ENCODE peak calls at places on chromosomes 4 and X, in nine cellular contexts. U, X, C, T, W, A, O, B and F are unnamed samples.
A peak's percentile ranks its signal among the peaks of the same experiment; 100 is the strongest.

GRCh38 chr4:139509727-139510410 is 46.1 kb downstream of the SETD7 start:
- DNase-seq in U (no peak), X (no peak), C (no peak), T (no peak), W (no peak), A (no peak), O (peak; percentile 29), B (no peak), F (no peak)

GRCh38 chrX:97167333-97167732 is 283.6 kb downstream of the RPA4 start:
- DNase-seq in U (no peak), X (no peak), C (no peak), T (no peak), W (no peak), A (no peak), O (no peak), B (no peak), F (no peak)

GRCh38 chr4:1748465-1748995 is 27.2 kb downstream of the TACC3 start:
- DNase-seq in U (peak; percentile 82), X (no peak), C (peak; percentile 9), T (peak; percentile 54), W (no peak), A (peak; percentile 95), O (peak; percentile 71), B (no peak), F (peak; percentile 83)

GRCh38 chr4:38040619-38041018 is 80.4 kb downstream of the PTTG2 start:
- DNase-seq in U (no peak), X (no peak), C (no peak), T (no peak), W (no peak), A (no peak), O (no peak), B (no peak), F (no peak)

GRCh38 chr4:89101256-89102161 is 9.8 kb upstream of the TIGD2 start:
- DNase-seq in U (no peak), X (peak; percentile 86), C (no peak), T (no peak), W (no peak), A (no peak), O (no peak), B (no peak), F (peak; percentile 25)

GRCh38 chrX:122565952-122566351 is 618.1 kb upstream of the GRIA3 start:
- DNase-seq in U (no peak), X (no peak), C (no peak), T (peak; percentile 98), W (peak; percentile 24), A (no peak), O (peak; percentile 9), B (peak; percentile 93), F (peak; percentile 2)

GRCh38 chr4:124053872-124054538 is 657.4 kb downstream of the SPRY1 start:
- DNase-seq in U (no peak), X (no peak), C (no peak), T (no peak), W (no peak), A (no peak), O (no peak), B (no peak), F (no peak)

GRCh38 chr4:73713650-73714049 is 26.7 kb upstream of the CXCL8 start:
- DNase-seq in U (no peak), X (no peak), C (no peak), T (no peak), W (no peak), A (no peak), O (no peak), B (no peak), F (no peak)

GRCh38 chrX:48472851-48473717 is 2.9 kb upstream of the FTSJ1 start:
- DNase-seq in U (no peak), X (no peak), C (no peak), T (no peak), W (no peak), A (no peak), O (no peak), B (no peak), F (no peak)

GRCh38 chrX:129738466-129739308 is at the start of gene XPNPEP2:
- DNase-seq in U (no peak), X (no peak), C (no peak), T (peak; percentile 72), W (no peak), A (peak; percentile 55), O (no peak), B (no peak), F (no peak)

GRCh38 chr4:3299122-3299521 is 6.3 kb downstream of the RGS12 start:
- DNase-seq in U (no peak), X (no peak), C (no peak), T (no peak), W (no peak), A (no peak), O (no peak), B (no peak), F (no peak)

GRCh38 chr4:48247142-48247877 is 22.3 kb downstream of the TEC start:
- DNase-seq in U (no peak), X (peak; percentile 51), C (no peak), T (peak; percentile 68), W (no peak), A (no peak), O (no peak), B (no peak), F (no peak)

GRCh38 chrX:53320543-53321215 is 39.3 kb upstream of the IQSEC2 start:
- DNase-seq in U (peak; percentile 10), X (no peak), C (no peak), T (no peak), W (no peak), A (no peak), O (no peak), B (no peak), F (no peak)

GRCh38 chrX:22634081-22634480 is 361.4 kb downstream of the CBLL2 start:
- DNase-seq in U (no peak), X (no peak), C (no peak), T (peak; percentile 78), W (peak; percentile 16), A (no peak), O (no peak), B (no peak), F (peak; percentile 32)

GRCh38 chr4:18917689-18918088 is 896.1 kb upstream of the LCORL start:
- DNase-seq in U (no peak), X (no peak), C (no peak), T (peak; percentile 6), W (no peak), A (no peak), O (no peak), B (no peak), F (no peak)

GRCh38 chr4:17332483-17332882 is 179.4 kb downstream of the QDPR start:
- DNase-seq in U (no peak), X (no peak), C (no peak), T (no peak), W (no peak), A (no peak), O (no peak), B (no peak), F (no peak)

GRCh38 chr4:762211-763190 is 56.9 kb downstream of the PCGF3 start:
- DNase-seq in U (no peak), X (no peak), C (no peak), T (peak; percentile 27), W (no peak), A (no peak), O (peak; percentile 20), B (no peak), F (no peak)

GRCh38 chr4:48227662-48228061 is 42.0 kb downstream of the TEC start:
- DNase-seq in U (no peak), X (no peak), C (no peak), T (no peak), W (no peak), A (no peak), O (no peak), B (no peak), F (no peak)

GRCh38 chr4:112552668-112553067 is 36.7 kb upstream of the NEUROG2 start:
- DNase-seq in U (no peak), X (no peak), C (no peak), T (peak; percentile 77), W (peak; percentile 33), A (no peak), O (peak; percentile 32), B (peak; percentile 12), F (peak; percentile 47)

GRCh38 chrX:9980927-9981326 is 13.8 kb downstream of the CLDN34 start:
- DNase-seq in U (no peak), X (no peak), C (no peak), T (no peak), W (no peak), A (no peak), O (no peak), B (no peak), F (no peak)

GRCh38 chr4:117793786-117794369 is 240.4 kb upstream of the NDST3 start:
- DNase-seq in U (no peak), X (no peak), C (no peak), T (no peak), W (no peak), A (no peak), O (no peak), B (no peak), F (no peak)

GRCh38 chr4:111011458-111011857 is 388.6 kb upstream of the PITX2 start:
- DNase-seq in U (no peak), X (no peak), C (no peak), T (no peak), W (no peak), A (no peak), O (no peak), B (no peak), F (no peak)

GRCh38 chrX:69020316-69020715 is 144.9 kb downstream of the PJA1 start:
- DNase-seq in U (no peak), X (no peak), C (no peak), T (no peak), W (no peak), A (no peak), O (no peak), B (no peak), F (no peak)

GRCh38 chr4:172009461-172009860 is 196.3 kb downstream of the GALNTL6 start:
- DNase-seq in U (no peak), X (no peak), C (no peak), T (no peak), W (no peak), A (no peak), O (no peak), B (no peak), F (no peak)

GRCh38 chrX:1262369-1262768 is 6.2 kb upstream of the CSF2RA start:
- DNase-seq in U (no peak), X (no peak), C (no peak), T (no peak), W (no peak), A (no peak), O (no peak), B (no peak), F (no peak)

GRCh38 chrX:39757971-39758370 is 339.8 kb downstream of the BCOR start:
- DNase-seq in U (no peak), X (no peak), C (no peak), T (peak; percentile 55), W (no peak), A (no peak), O (no peak), B (no peak), F (peak; percentile 15)

GRCh38 chr4:11635336-11635735 is 206.6 kb upstream of the HS3ST1 start:
- DNase-seq in U (no peak), X (no peak), C (no peak), T (peak; percentile 31), W (peak; percentile 61), A (no peak), O (peak; percentile 52), B (no peak), F (peak; percentile 9)

GRCh38 chr4:37567781-37568180 is 118.4 kb downstream of the RELL1 start:
- DNase-seq in U (no peak), X (no peak), C (no peak), T (peak; percentile 7), W (no peak), A (no peak), O (no peak), B (no peak), F (no peak)

GRCh38 chrX:6026484-6026883 is 202.2 kb downstream of the NLGN4X start:
- DNase-seq in U (no peak), X (no peak), C (no peak), T (no peak), W (no peak), A (no peak), O (no peak), B (no peak), F (no peak)

GRCh38 chrX:67781132-67781531 is 237.3 kb downstream of the AR start:
- DNase-seq in U (no peak), X (no peak), C (no peak), T (peak; percentile 63), W (no peak), A (no peak), O (peak; percentile 2), B (no peak), F (no peak)

GRCh38 chrX:96774116-96774515 is 89.5 kb downstream of the DIAPH2 start:
- DNase-seq in U (no peak), X (no peak), C (no peak), T (no peak), W (no peak), A (no peak), O (no peak), B (no peak), F (no peak)